ENCODE peak calls at places on chromosomes 2 and 18, in nine cellular contexts. L is A549, U is esophagus muscularis mucosa, R is uterus, J is neuronal stem cell, K is upper lobe of right lung, S is Panc1, W is IMR-90, D is cardiac muscle cell. M is an unnamed sample.

GRCh38 chr2:229170907-229171306 is 100.2 kb downstream of the PID1 start:
- DNase-seq in D (no peak), J (no peak), L (no peak), U (no peak), W (no peak), K (no peak), R (no peak), S (no peak), M (no peak)

GRCh38 chr2:118969025-118969733 is 27.2 kb downstream of the MARCO start:
- DNase-seq in J (no peak), R (no peak), L (no peak), W (no peak), D (no peak), S (no peak), K (no peak), U (peak), M (no peak)

GRCh38 chr2:232299084-232299483 is 79.5 kb upstream of the ALPP start:
- DNase-seq in J (no peak), S (no peak), U (no peak), L (no peak), K (no peak), W (no peak), R (no peak), D (no peak), M (peak)

GRCh38 chr2:207176245-207176644 is 10.5 kb upstream of the KLF7 start:
- DNase-seq in L (no peak), K (no peak), D (no peak), S (no peak), W (no peak), R (no peak), J (no peak), U (no peak), M (no peak)

GRCh38 chr2:156211318-156211717 is 121.2 kb downstream of the NR4A2 start:
- DNase-seq in K (no peak), R (no peak), L (no peak), J (no peak), W (no peak), U (no peak), S (no peak), D (no peak), M (no peak)

GRCh38 chr18:53682796-53683195 is 541.7 kb downstream of the MBD2 start:
- DNase-seq in U (no peak), L (no peak), W (no peak), D (no peak), S (no peak), R (no peak), K (no peak), J (no peak), M (no peak)

GRCh38 chr2:85152895-85153294 is 19.7 kb downstream of the TCF7L1 start:
- DNase-seq in K (no peak), S (no peak), D (no peak), L (no peak), R (no peak), W (no peak), U (no peak), J (no peak), M (no peak)

GRCh38 chr18:58212274-58212673 is 168.2 kb downstream of the NEDD4L start:
- DNase-seq in W (no peak), L (no peak), R (no peak), S (no peak), D (no peak), U (peak), J (no peak), K (no peak), M (no peak)

GRCh38 chr2:207704031-207704430 is 7.4 kb upstream of the CCNYL1 start:
- DNase-seq in S (no peak), L (no peak), W (no peak), D (no peak), U (no peak), K (no peak), R (no peak), J (no peak), M (no peak)

GRCh38 chr2:217743407-217743806 is 259.4 kb downstream of the TNS1 start:
- DNase-seq in L (no peak), K (no peak), J (no peak), D (no peak), R (no peak), U (peak), W (no peak), S (no peak), M (no peak)

GRCh38 chr18:48802543-48803428 is 148.0 kb downstream of the SMAD7 start:
- DNase-seq in L (no peak), D (peak), R (peak), K (peak), W (no peak), J (no peak), S (no peak), U (no peak), M (no peak)

DNA sequence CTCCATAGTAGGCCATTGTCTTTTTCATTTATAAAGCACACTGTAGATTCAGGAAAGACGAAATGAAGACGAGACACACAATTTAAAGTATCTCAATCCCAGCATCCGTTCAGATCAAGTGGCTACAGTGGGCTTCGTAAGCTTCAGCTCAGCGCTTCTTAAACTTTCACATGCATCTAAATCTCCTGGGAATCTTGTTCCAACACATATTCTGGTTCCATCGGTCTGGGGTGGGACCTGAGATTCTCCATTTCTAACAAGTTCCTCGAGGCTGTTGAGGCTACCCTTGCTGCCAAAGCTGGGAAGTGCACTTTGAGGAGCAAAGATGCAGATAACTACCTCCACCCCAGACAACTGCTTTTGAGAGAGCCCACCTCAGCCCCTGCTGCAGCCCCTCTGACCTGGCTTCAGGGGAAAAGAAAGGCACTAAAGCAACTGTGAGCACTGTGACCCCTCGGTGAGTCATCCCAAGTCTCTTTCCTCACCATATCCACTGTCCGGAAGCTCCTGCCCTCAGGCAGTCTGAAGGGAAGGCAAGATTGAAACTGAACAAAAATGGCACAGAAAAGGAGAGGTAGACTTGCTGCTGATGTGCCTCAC is 201.1 kb upstream of the FBXO11 start:
- DNase-seq in K (no peak), W (peak), D (no peak), S (peak), J (no peak), R (no peak), U (no peak), L (peak), M (peak)
- H3K4me3 ChIP-seq in K (peak), W (no peak), D (no peak), S (peak), J (no peak), R (no peak), U (no peak), L (no peak), M (no peak)

GRCh38 chr2:95024306-95024880 is 1.1 kb upstream of the MAL start:
- DNase-seq in K (no peak), L (no peak), W (no peak), D (no peak), U (no peak), S (no peak), R (no peak), J (no peak), M (no peak)
- H3K27ac ChIP-seq in K (peak), L (no peak), W (no peak), D (no peak), U (peak), S (no peak), R (no peak), J (no peak), M (no peak)

GRCh38 chr2:198098918-198099317 is 294.5 kb downstream of the PLCL1 start:
- DNase-seq in J (peak), L (no peak), R (no peak), W (peak), D (no peak), K (no peak), U (no peak), S (no peak), M (no peak)
- H3K4me3 ChIP-seq in J (no peak), L (no peak), R (no peak), W (no peak), D (no peak), K (no peak), U (no peak), S (no peak), M (no peak)

GRCh38 chr2:178479275-178479616 is 846 bp upstream of the FKBP7 start:
- DNase-seq in K (no peak), D (no peak), J (no peak), U (no peak), L (no peak), W (no peak), R (no peak), S (no peak), M (no peak)
- H3K27ac ChIP-seq in K (peak), D (no peak), J (no peak), U (peak), L (peak), W (peak), R (peak), S (no peak), M (no peak)

GRCh38 chr18:78979682-78980278 is at the start of gene SALL3:
- DNase-seq in K (no peak), J (no peak), L (no peak), R (no peak), S (no peak), D (peak), W (no peak), U (no peak), M (no peak)
- H3K4me3 ChIP-seq in K (no peak), J (peak), L (no peak), R (no peak), S (no peak), D (peak), W (no peak), U (peak), M (no peak)

DNA sequence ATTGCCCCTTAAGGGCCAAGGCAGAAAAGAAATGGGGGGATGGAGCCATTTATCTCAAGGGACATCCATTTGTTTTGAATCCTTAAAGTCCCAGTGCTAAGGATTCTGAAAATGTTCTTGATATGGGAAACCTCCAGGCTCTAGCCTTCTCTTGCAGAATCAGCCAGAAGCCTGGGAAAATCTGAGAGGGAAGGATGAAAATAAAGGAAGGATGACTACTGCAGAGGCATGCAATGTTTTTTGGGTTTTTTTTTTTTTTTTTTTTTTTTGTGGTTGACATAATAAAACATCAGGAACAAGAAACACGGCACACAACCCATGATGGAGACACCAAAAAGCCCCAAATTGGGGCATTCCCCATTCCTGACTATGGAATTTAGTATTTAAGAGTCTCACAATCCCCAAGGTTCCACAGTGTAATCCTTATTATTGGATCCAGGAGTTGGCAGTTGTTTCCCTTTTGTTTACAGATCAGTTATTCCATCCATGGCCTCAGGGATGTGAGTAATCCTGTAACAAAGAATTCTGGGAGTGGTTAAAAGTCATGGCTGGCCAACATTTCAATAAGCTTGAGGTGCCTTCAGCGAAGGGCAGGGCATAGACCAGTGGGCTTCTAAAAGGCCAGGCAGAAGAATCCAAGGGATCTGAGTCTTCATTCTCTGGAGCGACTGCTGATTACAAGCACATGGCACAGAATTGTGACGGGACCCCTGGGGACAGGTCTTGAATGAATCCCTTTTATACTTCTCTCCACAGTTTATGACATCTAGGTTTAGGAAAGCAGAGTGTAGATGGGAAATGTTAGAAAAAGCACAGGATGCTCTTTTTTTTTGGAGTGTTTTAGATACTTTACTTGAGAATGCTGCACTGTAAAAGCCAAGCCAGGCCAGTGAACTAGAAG is 337.6 kb downstream of the GULP1 start:
- DNase-seq in R (no peak), K (no peak), S (no peak), U (no peak), W (peak), J (no peak), L (peak), D (no peak), M (peak)
- H3K27ac ChIP-seq in R (peak), K (no peak), S (no peak), U (no peak), W (peak), J (peak), L (peak), D (no peak), M (no peak)

DNA sequence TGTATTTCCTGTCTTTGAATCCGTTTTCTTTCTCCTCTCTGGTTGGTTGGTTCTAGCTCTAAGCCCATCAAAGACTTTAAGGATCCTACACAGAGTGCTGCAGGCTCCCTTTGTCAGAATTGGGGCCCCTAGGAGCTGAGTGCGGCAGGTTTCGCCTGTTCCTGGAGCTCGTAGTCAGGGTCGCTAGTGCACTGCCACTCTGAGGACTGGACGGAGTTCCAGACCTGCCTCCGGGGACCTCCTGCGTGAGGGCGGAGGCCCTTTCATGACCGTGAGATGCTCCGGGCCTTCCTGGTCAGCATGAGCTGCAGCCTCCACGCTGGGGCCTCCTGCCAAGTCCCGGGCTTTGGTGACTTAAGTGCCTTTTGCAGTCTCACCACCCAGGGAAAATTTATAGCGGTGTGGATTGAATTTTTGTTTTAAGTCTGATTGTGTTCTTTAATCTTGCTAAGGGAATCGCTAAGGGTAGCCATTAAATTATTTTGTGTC is 33.7 kb downstream of the CHRNA1 start:
- DNase-seq in D (no peak), R (no peak), W (no peak), L (no peak), U (no peak), S (no peak), K (no peak), J (no peak), M (no peak)
- H3K4me3 ChIP-seq in D (peak), R (peak), W (no peak), L (peak), U (peak), S (peak), K (peak), J (peak), M (no peak)

GRCh38 chr2:151907286-151907932 is 79.2 kb upstream of the ARL5A start:
- DNase-seq in W (no peak), L (no peak), K (no peak), S (no peak), D (no peak), R (no peak), J (no peak), U (no peak), M (no peak)
- H3K27ac ChIP-seq in W (no peak), L (no peak), K (no peak), S (no peak), D (no peak), R (no peak), J (peak), U (no peak), M (no peak)

GRCh38 chr18:36376361-36376760 is 78.8 kb downstream of the FHOD3 start:
- DNase-seq in S (no peak), L (no peak), R (no peak), U (no peak), K (no peak), J (no peak), D (no peak), W (peak), M (no peak)

GRCh38 chr18:36372902-36373301 is 75.4 kb downstream of the FHOD3 start:
- DNase-seq in U (no peak), S (no peak), K (no peak), L (no peak), W (peak), J (no peak), R (no peak), D (no peak), M (no peak)

GRCh38 chr18:36377626-36378025 is 80.1 kb downstream of the FHOD3 start:
- DNase-seq in J (no peak), L (no peak), U (no peak), R (no peak), S (no peak), D (no peak), W (no peak), K (no peak), M (no peak)

GRCh38 chr18:36375118-36375517 is 77.6 kb downstream of the FHOD3 start:
- DNase-seq in R (no peak), L (no peak), W (no peak), D (no peak), K (no peak), U (no peak), J (no peak), S (no peak), M (no peak)

GRCh38 chr18:36374262-36374661 is 76.7 kb downstream of the FHOD3 start:
- DNase-seq in K (no peak), W (no peak), J (no peak), U (no peak), S (no peak), R (no peak), L (no peak), D (no peak), M (no peak)
- H3K4me3 ChIP-seq in K (no peak), W (no peak), J (no peak), U (no peak), S (no peak), R (no peak), L (no peak), D (no peak), M (no peak)

DNA sequence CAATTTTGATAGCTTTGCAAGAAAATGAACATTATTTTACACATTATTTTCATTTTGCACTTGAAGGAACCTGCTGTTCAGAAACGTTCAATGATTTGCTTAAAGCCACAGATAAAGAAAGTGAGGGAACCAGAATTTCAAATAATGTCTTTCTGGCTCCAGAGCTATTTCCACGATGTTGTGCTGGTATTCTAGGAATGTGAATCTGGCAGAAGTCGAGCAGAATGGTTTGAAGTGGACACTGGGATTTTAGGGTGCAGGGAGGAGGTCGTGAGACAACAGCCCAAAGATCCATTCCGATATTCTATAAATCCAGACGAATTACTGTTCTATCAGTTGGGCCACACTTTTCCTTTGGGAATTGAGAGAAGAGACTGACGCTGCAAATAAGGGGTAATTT is 2.2 kb downstream of the CCDC102B start:
- DNase-seq in L (no peak), R (no peak), K (no peak), W (no peak), U (no peak), J (peak), S (no peak), D (peak), M (no peak)
- H3K27ac ChIP-seq in L (no peak), R (no peak), K (no peak), W (no peak), U (no peak), J (no peak), S (no peak), D (no peak), M (no peak)

M was measured in SJSA1.